ENCODE peak calls at places on chromosomes 16 and 17, in nine cellular contexts. X is adrenal gland; Y is effector CD8-positive, alpha-beta T cell; H is NCI-H1105 treated with DMSO at 0.1 percent for 48 hours; V is astrocyte of the cerebellum; F is NCI-H2081; Q is H7; Z is cortex of kidney; D is lung. O is an unnamed sample.

GRCh38 chr17:78678220-78678554 is 101.0 kb upstream of the DNAH17 start:
- DNase-seq in H (no peak), V (no peak), Z (no peak), Y (no peak), X (no peak), Q (no peak), F (no peak), D (no peak), O (no peak)

GRCh38 chr17:29645516-29646051 is 22.9 kb upstream of the CORO6 start:
- DNase-seq in Q (no peak), Z (no peak), F (no peak), X (no peak), Y (no peak), H (no peak), V (peak), D (peak), O (peak)

GRCh38 chr16:69371564-69371963 is 14.2 kb downstream of the TERF2 start:
- DNase-seq in V (no peak), Z (no peak), Y (no peak), Q (no peak), D (no peak), F (no peak), H (no peak), X (no peak), O (no peak)

GRCh38 chr17:7260151-7260550 is 2.1 kb downstream of the CLDN7 start:
- DNase-seq in F (no peak), V (no peak), H (no peak), Z (no peak), Q (peak), Y (no peak), X (no peak), D (no peak), O (no peak)

GRCh38 chr17:73481672-73482071 is 162.6 kb downstream of the SDK2 start:
- DNase-seq in X (no peak), D (no peak), Q (no peak), F (no peak), V (no peak), H (no peak), Y (no peak), Z (no peak), O (no peak)

GRCh38 chr17:55756689-55757088 is 5.8 kb downstream of the PCTP start:
- DNase-seq in V (no peak), Q (no peak), F (no peak), H (no peak), Y (no peak), D (no peak), X (no peak), Z (no peak), O (no peak)

GRCh38 chr16:85535352-85536072 is 77.6 kb upstream of the GSE1 start:
- DNase-seq in D (no peak), Z (no peak), X (no peak), Q (peak), H (no peak), F (no peak), V (no peak), Y (no peak), O (no peak)

GRCh38 chr17:45050680-45051059 is 762 bp downstream of the DCAKD start:
- DNase-seq in Z (no peak), D (no peak), Y (no peak), H (peak), F (peak), V (no peak), X (no peak), Q (peak), O (no peak)

GRCh38 chr16:621526-622105 is 9.2 kb upstream of the WFIKKN1 start:
- DNase-seq in Z (no peak), H (peak), X (no peak), F (no peak), Q (peak), D (peak), V (no peak), Y (no peak), O (no peak)

GRCh38 chr17:64403881-64404460 is 13.3 kb upstream of the PECAM1 start:
- DNase-seq in X (no peak), H (no peak), D (no peak), Y (no peak), Q (no peak), Z (no peak), F (no peak), V (no peak), O (no peak)

GRCh38 chr16:71287903-71288302 is 1.3 kb downstream of the CMTR2 start:
- DNase-seq in H (no peak), F (no peak), X (no peak), Z (no peak), Q (no peak), Y (no peak), V (no peak), D (no peak), O (no peak)

GRCh38 chr16:22192261-22193133 is 13.6 kb upstream of the EEF2K start:
- DNase-seq in V (peak), Q (no peak), X (peak), H (peak), Z (no peak), F (no peak), D (peak), Y (peak), O (peak)

GRCh38 chr16:69762843-69763556 is 868 bp downstream of the WWP2 start:
- DNase-seq in X (no peak), Y (no peak), Z (no peak), H (no peak), D (no peak), V (no peak), Q (no peak), F (no peak), O (no peak)

GRCh38 chr17:1787301-1787902 is 25.5 kb downstream of the SERPINF1 start:
- DNase-seq in Y (no peak), D (no peak), V (peak), X (peak), F (no peak), H (no peak), Q (no peak), Z (no peak), O (peak)

GRCh38 chr16:10950393-10950792 is 6.0 kb downstream of the CLEC16A start:
- DNase-seq in D (no peak), Z (no peak), X (no peak), F (no peak), V (no peak), Q (no peak), H (no peak), Y (no peak), O (no peak)

GRCh38 chr16:86664518-86665318 is 86.4 kb downstream of the FOXL1 start:
- DNase-seq in Y (no peak), Q (no peak), F (no peak), X (no peak), D (no peak), V (peak), H (no peak), Z (no peak), O (no peak)

GRCh38 chr17:27778193-27778592 is 22.1 kb downstream of the NOS2 start:
- DNase-seq in Q (no peak), D (no peak), Z (no peak), Y (no peak), H (no peak), X (no peak), V (peak), F (no peak), O (no peak)

GRCh38 chr16:80300876-80301275 is 239.9 kb upstream of the DYNLRB2 start:
- DNase-seq in Z (no peak), F (no peak), V (peak), Y (no peak), Q (no peak), X (no peak), H (no peak), D (no peak), O (no peak)

GRCh38 chr17:42653179-42654124 is 5.6 kb upstream of the TUBG2 start:
- DNase-seq in H (no peak), Y (no peak), Q (peak), V (no peak), Z (no peak), X (peak), D (no peak), F (no peak), O (peak)

GRCh38 chr16:71426069-71426879 is 15.6 kb downstream of the TLE7 start:
- DNase-seq in F (no peak), X (no peak), Z (no peak), Y (no peak), V (peak), H (no peak), Q (peak), D (no peak), O (no peak)

GRCh38 chr17:58529275-58529674 is 14.8 kb upstream of the MTMR4 start:
- DNase-seq in Q (no peak), Z (no peak), Y (no peak), X (no peak), H (no peak), D (no peak), V (no peak), F (no peak), O (no peak)

GRCh38 chr16:53207810-53208752 is 153.3 kb downstream of the CHD9 start:
- DNase-seq in F (peak), Y (no peak), Z (no peak), Q (peak), D (peak), H (peak), X (peak), V (peak), O (no peak)

GRCh38 chr17:30922235-30922993 is 669 bp downstream of the ADAP2 start:
- DNase-seq in D (peak), X (no peak), Q (peak), H (no peak), V (no peak), Z (no peak), F (no peak), Y (no peak), O (peak)

GRCh38 chr17:62653002-62653830 is 25.7 kb downstream of the MRC2 start:
- DNase-seq in F (peak), Q (peak), Y (peak), V (no peak), D (peak), X (peak), H (peak), Z (no peak), O (peak)

GRCh38 chr16:67398546-67399217 is 5.4 kb upstream of the TPPP3 start:
- DNase-seq in H (no peak), F (no peak), D (no peak), X (no peak), Z (no peak), Q (peak), Y (no peak), V (no peak), O (no peak)

GRCh38 chr17:7857724-7858486 is at the start of gene CYB5D1:
- DNase-seq in Y (peak), D (peak), H (peak), V (no peak), X (peak), Z (no peak), Q (peak), F (peak), O (peak)

GRCh38 chr17:63592797-63593196 is 7.9 kb upstream of the TACO1 start:
- DNase-seq in D (no peak), Y (no peak), Q (no peak), X (no peak), Z (no peak), H (no peak), F (no peak), V (no peak), O (no peak)

GRCh38 chr16:81319221-81319912 is 4.6 kb downstream of the GAN start:
- DNase-seq in Z (no peak), Y (no peak), Q (no peak), D (no peak), X (peak), H (no peak), F (no peak), V (peak), O (no peak)

GRCh38 chr17:39404542-39405378 is 3.3 kb upstream of the FBXL20 start:
- DNase-seq in H (no peak), Q (no peak), V (peak), D (no peak), Z (no peak), X (no peak), F (no peak), Y (no peak), O (no peak)

GRCh38 chr17:65398036-65398787 is 163.2 kb downstream of the AXIN2 start:
- DNase-seq in X (no peak), Z (no peak), V (no peak), Y (no peak), D (no peak), H (no peak), Q (no peak), F (no peak), O (no peak)

GRCh38 chr16:1217526-1217925 is 7.5 kb downstream of the TPSG1 start:
- DNase-seq in X (no peak), Y (no peak), F (no peak), Q (no peak), D (no peak), Z (no peak), H (no peak), V (no peak), O (no peak)

GRCh38 chr16:21097151-21097550 is 53.5 kb downstream of the DNAH3 start:
- DNase-seq in X (no peak), D (no peak), F (no peak), Q (no peak), V (no peak), Z (no peak), H (no peak), Y (no peak), O (no peak)